ENCODE peak calls at places on chromosomes 12 and 14, in ten cellular contexts. One of them, this sample, is unnamed. For H3K36me3, the result is how much of the 10 kb centered on the place peaks cover.

GRCh38 chr14:77124345-77125274 is 17.0 kb downstream of the ZDHHC22 start:
- DNase-seq in heart right ventricle: no peak
- DNase-seq in WERI-Rb-1: peak
- DNase-seq in psoas muscle: peak
- DNase-seq in GM23338: peak
- DNase-seq in H7: peak
- DNase-seq in left lung: no peak
- DNase-seq in sigmoid colon: no peak
- DNase-seq in GM23248: peak
- DNase-seq in GM12878: no peak
- DNase-seq in this sample: peak

GRCh38 chr12:65333649-65334048 is 55.2 kb downstream of the MSRB3 start:
- DNase-seq in heart right ventricle: no peak
- DNase-seq in WERI-Rb-1: no peak
- DNase-seq in psoas muscle: no peak
- DNase-seq in GM23338: no peak
- DNase-seq in H7: no peak
- DNase-seq in left lung: no peak
- DNase-seq in sigmoid colon: no peak
- DNase-seq in GM23248: no peak
- DNase-seq in GM12878: no peak
- DNase-seq in this sample: no peak

GRCh38 chr12:122350444-122350843 is 72.0 kb downstream of the CLIP1 start:
- DNase-seq in heart right ventricle: peak
- DNase-seq in WERI-Rb-1: no peak
- DNase-seq in psoas muscle: peak
- DNase-seq in GM23338: no peak
- DNase-seq in H7: no peak
- DNase-seq in left lung: peak
- DNase-seq in sigmoid colon: no peak
- DNase-seq in GM23248: peak
- DNase-seq in GM12878: no peak
- DNase-seq in this sample: no peak

GRCh38 chr12:30694971-30695326 is 720 bp downstream of the IPO8 start:
- DNase-seq in heart right ventricle: no peak
- DNase-seq in WERI-Rb-1: peak
- DNase-seq in psoas muscle: peak
- DNase-seq in GM23338: peak
- DNase-seq in H7: peak
- DNase-seq in left lung: peak
- DNase-seq in sigmoid colon: peak
- DNase-seq in GM23248: peak
- DNase-seq in GM12878: no peak
- DNase-seq in this sample: peak

GRCh38 chr14:75476274-75476995 is 45.8 kb upstream of the BATF start:
- DNase-seq in heart right ventricle: no peak
- DNase-seq in WERI-Rb-1: peak
- DNase-seq in psoas muscle: no peak
- DNase-seq in GM23338: peak
- DNase-seq in H7: peak
- DNase-seq in left lung: peak
- DNase-seq in sigmoid colon: peak
- DNase-seq in GM23248: no peak
- DNase-seq in GM12878: no peak
- DNase-seq in this sample: peak

GRCh38 chr14:35068238-35069012 is 22.4 kb downstream of the FAM177A1 start:
- DNase-seq in heart right ventricle: no peak
- DNase-seq in WERI-Rb-1: no peak
- DNase-seq in psoas muscle: no peak
- DNase-seq in GM23338: no peak
- DNase-seq in H7: no peak
- DNase-seq in left lung: no peak
- DNase-seq in sigmoid colon: no peak
- DNase-seq in GM23248: peak
- DNase-seq in GM12878: no peak
- DNase-seq in this sample: no peak

GRCh38 chr12:5251092-5251491 is 180.8 kb upstream of the NTF3 start:
- DNase-seq in heart right ventricle: no peak
- DNase-seq in WERI-Rb-1: no peak
- DNase-seq in psoas muscle: no peak
- DNase-seq in GM23338: no peak
- DNase-seq in H7: no peak
- DNase-seq in left lung: no peak
- DNase-seq in sigmoid colon: no peak
- DNase-seq in GM23248: no peak
- DNase-seq in GM12878: no peak
- DNase-seq in this sample: no peak

GRCh38 chr14:53751650-53752049 is 205.0 kb downstream of the BMP4 start:
- DNase-seq in heart right ventricle: peak
- DNase-seq in WERI-Rb-1: no peak
- DNase-seq in psoas muscle: no peak
- DNase-seq in GM23338: no peak
- DNase-seq in H7: no peak
- DNase-seq in left lung: no peak
- DNase-seq in sigmoid colon: no peak
- DNase-seq in GM23248: no peak
- DNase-seq in GM12878: no peak
- DNase-seq in this sample: no peak

GRCh38 chr12:67391656-67392055 is 122.5 kb downstream of the CAND1 start:
- DNase-seq in heart right ventricle: no peak
- DNase-seq in WERI-Rb-1: no peak
- DNase-seq in psoas muscle: no peak
- DNase-seq in GM23338: no peak
- DNase-seq in H7: no peak
- DNase-seq in left lung: no peak
- DNase-seq in sigmoid colon: no peak
- DNase-seq in GM23248: no peak
- DNase-seq in GM12878: no peak
- DNase-seq in this sample: no peak

GRCh38 chr12:67391034-67391433 is 121.9 kb downstream of the CAND1 start:
- DNase-seq in heart right ventricle: no peak
- DNase-seq in WERI-Rb-1: no peak
- DNase-seq in psoas muscle: no peak
- DNase-seq in GM23338: no peak
- DNase-seq in H7: no peak
- DNase-seq in left lung: no peak
- DNase-seq in sigmoid colon: no peak
- DNase-seq in GM23248: no peak
- DNase-seq in GM12878: no peak
- DNase-seq in this sample: no peak

DNA sequence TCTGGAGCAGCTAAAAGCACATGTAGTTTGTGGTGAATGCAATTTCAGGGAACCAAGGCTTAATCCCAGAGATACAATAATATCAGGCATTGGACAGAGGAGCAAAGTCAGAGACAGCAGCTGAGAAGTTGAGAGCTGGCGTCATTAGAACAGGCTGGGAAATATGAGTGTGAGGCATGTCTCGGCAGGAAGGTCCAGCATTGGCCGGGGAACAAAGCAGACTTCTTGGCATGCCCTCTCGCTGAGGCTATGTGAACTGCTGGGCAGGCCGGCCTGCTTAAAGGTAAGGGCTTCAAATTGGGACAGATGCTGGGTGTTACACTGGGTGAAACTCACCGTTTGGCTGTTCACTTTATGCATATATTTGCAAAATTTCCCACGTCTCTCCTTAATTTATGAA is 125.4 kb downstream of the CAND1 start:
- DNase-seq in heart right ventricle: peak
- DNase-seq in WERI-Rb-1: no peak
- DNase-seq in psoas muscle: peak
- DNase-seq in GM23338: peak
- DNase-seq in H7: peak
- DNase-seq in left lung: no peak
- DNase-seq in sigmoid colon: peak
- DNase-seq in GM23248: peak
- DNase-seq in GM12878: no peak
- DNase-seq in this sample: no peak
- H3K36me3 ChIP-seq in heart right ventricle: under half
- H3K36me3 ChIP-seq in WERI-Rb-1: under half
- H3K36me3 ChIP-seq in psoas muscle: under half
- H3K36me3 ChIP-seq in GM23338: under half
- H3K36me3 ChIP-seq in H7: under half
- H3K36me3 ChIP-seq in left lung: under half
- H3K36me3 ChIP-seq in sigmoid colon: under half
- H3K36me3 ChIP-seq in GM23248: under half
- H3K36me3 ChIP-seq in GM12878: under half
- H3K36me3 ChIP-seq in this sample: under half

DNA sequence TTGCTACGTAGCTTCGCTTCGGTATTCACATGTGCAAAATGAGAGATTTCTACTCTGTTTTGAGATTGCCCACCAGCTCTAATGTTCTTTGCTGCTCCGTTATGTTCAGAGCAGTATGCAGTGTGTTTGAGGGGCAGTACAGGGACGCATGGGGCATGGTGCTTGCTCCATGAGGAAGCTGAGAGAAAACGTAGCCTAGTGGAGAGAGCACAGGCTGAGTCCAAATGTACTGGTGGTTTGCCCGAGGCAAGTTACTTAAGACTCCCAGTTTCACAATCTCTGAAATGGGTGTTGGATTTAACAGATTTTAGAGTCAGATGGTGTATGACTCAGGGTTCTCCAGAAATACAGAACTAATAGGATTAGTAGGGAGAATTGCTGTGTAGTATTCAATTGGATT is 310.5 kb downstream of the ETNK1 start:
- DNase-seq in heart right ventricle: no peak
- DNase-seq in WERI-Rb-1: no peak
- DNase-seq in psoas muscle: no peak
- DNase-seq in GM23338: no peak
- DNase-seq in H7: no peak
- DNase-seq in left lung: no peak
- DNase-seq in sigmoid colon: no peak
- DNase-seq in GM23248: peak
- DNase-seq in GM12878: no peak
- DNase-seq in this sample: no peak
- H3K36me3 ChIP-seq in heart right ventricle: under half
- H3K36me3 ChIP-seq in WERI-Rb-1: under half
- H3K36me3 ChIP-seq in psoas muscle: under half
- H3K36me3 ChIP-seq in GM23338: under half
- H3K36me3 ChIP-seq in H7: under half
- H3K36me3 ChIP-seq in left lung: under half
- H3K36me3 ChIP-seq in sigmoid colon: under half
- H3K36me3 ChIP-seq in GM23248: under half
- H3K36me3 ChIP-seq in GM12878: under half
- H3K36me3 ChIP-seq in this sample: under half

DNA sequence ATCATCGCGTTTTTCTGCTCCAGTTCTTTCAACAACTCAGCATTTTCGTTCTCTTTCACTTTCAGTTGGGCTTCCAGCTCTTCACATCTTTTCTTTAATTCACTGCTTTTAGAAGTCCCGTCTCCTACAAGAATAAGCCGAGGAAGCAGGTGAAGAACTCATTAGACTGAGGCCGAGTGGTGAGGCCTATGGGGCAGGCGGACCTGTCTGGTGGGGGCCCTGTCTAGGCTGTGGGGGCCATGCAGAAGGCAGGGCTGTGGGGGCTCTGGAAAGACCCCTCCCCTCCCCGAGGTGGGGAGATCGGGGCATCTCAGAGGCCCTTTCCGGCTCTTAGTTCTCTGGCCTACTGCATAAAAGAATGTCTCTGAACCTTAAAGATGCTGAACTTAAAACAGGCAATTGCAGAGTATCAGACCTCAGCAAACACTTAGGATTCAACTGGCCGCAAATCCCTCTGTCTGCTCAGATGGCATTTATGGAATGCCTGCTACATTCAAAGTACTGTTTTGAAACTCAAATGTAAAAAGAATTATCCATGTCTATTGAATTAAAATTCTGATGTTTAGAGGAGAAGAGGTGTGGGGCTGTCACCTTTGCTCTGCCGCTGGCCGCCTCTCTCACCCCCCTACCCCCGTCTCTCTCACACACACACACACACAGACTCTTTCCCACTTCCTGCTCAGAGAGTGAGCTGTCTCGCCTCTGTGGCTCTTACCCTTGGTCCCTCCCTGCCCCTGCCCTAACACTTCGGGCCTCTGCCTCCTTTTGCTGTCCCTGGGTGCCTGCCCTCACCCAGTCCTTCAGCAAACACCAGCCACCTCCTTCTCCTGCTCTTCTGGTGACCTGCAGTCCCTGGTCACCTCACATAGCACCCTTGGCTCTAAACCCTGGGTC is 34.7 kb downstream of the CCDC92 start:
- DNase-seq in heart right ventricle: no peak
- DNase-seq in WERI-Rb-1: no peak
- DNase-seq in psoas muscle: no peak
- DNase-seq in GM23338: no peak
- DNase-seq in H7: no peak
- DNase-seq in left lung: peak
- DNase-seq in sigmoid colon: no peak
- DNase-seq in GM23248: no peak
- DNase-seq in GM12878: no peak
- DNase-seq in this sample: no peak
- H3K36me3 ChIP-seq in heart right ventricle: under half
- H3K36me3 ChIP-seq in WERI-Rb-1: under half
- H3K36me3 ChIP-seq in psoas muscle: half or more
- H3K36me3 ChIP-seq in GM23338: under half
- H3K36me3 ChIP-seq in H7: under half
- H3K36me3 ChIP-seq in left lung: under half
- H3K36me3 ChIP-seq in sigmoid colon: under half
- H3K36me3 ChIP-seq in GM23248: under half
- H3K36me3 ChIP-seq in GM12878: under half
- H3K36me3 ChIP-seq in this sample: half or more

GRCh38 chr12:52079576-52080402 is at the start of gene SMIM41:
- DNase-seq in heart right ventricle: no peak
- DNase-seq in WERI-Rb-1: no peak
- DNase-seq in psoas muscle: no peak
- DNase-seq in GM23338: peak
- DNase-seq in H7: peak
- DNase-seq in left lung: no peak
- DNase-seq in sigmoid colon: no peak
- DNase-seq in GM23248: no peak
- DNase-seq in GM12878: no peak
- DNase-seq in this sample: no peak

GRCh38 chr12:52080403-52081201 is 1.1 kb downstream of the SMIM41 start:
- DNase-seq in heart right ventricle: no peak
- DNase-seq in WERI-Rb-1: no peak
- DNase-seq in psoas muscle: no peak
- DNase-seq in GM23338: no peak
- DNase-seq in H7: peak
- DNase-seq in left lung: no peak
- DNase-seq in sigmoid colon: peak
- DNase-seq in GM23248: no peak
- DNase-seq in GM12878: no peak
- DNase-seq in this sample: no peak

GRCh38 chr12:52075409-52075724 is 4.1 kb upstream of the SMIM41 start:
- DNase-seq in heart right ventricle: no peak
- DNase-seq in WERI-Rb-1: no peak
- DNase-seq in psoas muscle: no peak
- DNase-seq in GM23338: no peak
- DNase-seq in H7: no peak
- DNase-seq in left lung: no peak
- DNase-seq in sigmoid colon: no peak
- DNase-seq in GM23248: peak
- DNase-seq in GM12878: no peak
- DNase-seq in this sample: peak

GRCh38 chr12:52076811-52077210 is 2.7 kb upstream of the SMIM41 start:
- DNase-seq in heart right ventricle: no peak
- DNase-seq in WERI-Rb-1: no peak
- DNase-seq in psoas muscle: no peak
- DNase-seq in GM23338: no peak
- DNase-seq in H7: no peak
- DNase-seq in left lung: no peak
- DNase-seq in sigmoid colon: no peak
- DNase-seq in GM23248: no peak
- DNase-seq in GM12878: no peak
- DNase-seq in this sample: no peak

DNA sequence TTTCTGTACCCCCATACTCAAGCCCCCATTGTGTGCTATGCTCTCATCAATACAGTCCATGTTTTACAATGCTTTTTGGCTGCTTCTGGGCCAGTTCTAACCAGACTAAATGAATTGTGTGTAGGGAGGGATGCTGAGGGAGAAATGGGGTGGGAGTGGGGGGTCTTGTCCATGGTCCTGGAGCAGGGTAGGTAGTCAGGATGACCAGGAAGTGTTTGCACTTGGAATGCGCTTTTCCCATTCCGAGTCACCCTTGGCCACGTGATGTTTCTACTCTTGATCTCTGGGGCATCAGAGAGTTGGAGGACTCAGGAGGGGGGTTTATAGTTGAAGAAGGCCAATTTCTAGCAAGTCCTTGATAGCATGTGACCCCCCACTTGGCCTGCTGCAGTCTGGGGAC is 1.2 kb upstream of the SMIM41 start:
- DNase-seq in heart right ventricle: no peak
- DNase-seq in WERI-Rb-1: no peak
- DNase-seq in psoas muscle: no peak
- DNase-seq in GM23338: peak
- DNase-seq in H7: no peak
- DNase-seq in left lung: peak
- DNase-seq in sigmoid colon: no peak
- DNase-seq in GM23248: no peak
- DNase-seq in GM12878: no peak
- DNase-seq in this sample: no peak
- H3K36me3 ChIP-seq in heart right ventricle: under half
- H3K36me3 ChIP-seq in WERI-Rb-1: under half
- H3K36me3 ChIP-seq in psoas muscle: half or more
- H3K36me3 ChIP-seq in GM23338: under half
- H3K36me3 ChIP-seq in H7: under half
- H3K36me3 ChIP-seq in left lung: under half
- H3K36me3 ChIP-seq in sigmoid colon: under half
- H3K36me3 ChIP-seq in GM23248: under half
- H3K36me3 ChIP-seq in GM12878: under half
- H3K36me3 ChIP-seq in this sample: half or more